ENCODE peak calls at places on chromosomes 3 and 15, in eight cellular contexts. V is choroid plexus epithelial cell; Y is AG04449; I is brain microvascular endothelial cell; G is IMR-90; M is cardiac muscle cell; H is foreskin fibroblast; L is activated CD8-positive, alpha-beta T cell treated with anti-CD3 and anti-CD28 coated beads for 36 hours. D is an unnamed sample.

GRCh38 chr15:68499620-68500312 is 67.8 kb upstream of the ITGA11 start:
- DNase-seq in V (no peak), Y (no peak), I (no peak), G (no peak), M (no peak), H (no peak), L (no peak), D (no peak)

GRCh38 chr3:56759532-56759931 is 42.2 kb downstream of the ARHGEF3 start:
- DNase-seq in V (no peak), Y (no peak), I (no peak), G (no peak), M (no peak), H (no peak), L (no peak), D (no peak)

GRCh38 chr3:143480306-143480852 is 360.8 kb downstream of the CHST2 start:
- DNase-seq in V (peak), Y (no peak), I (peak), G (peak), M (no peak), H (peak), L (no peak), D (peak)

GRCh38 chr3:181712505-181713299 is 977 bp downstream of the SOX2 start:
- DNase-seq in V (no peak), Y (no peak), I (no peak), G (no peak), M (no peak), H (no peak), L (peak), D (no peak)

GRCh38 chr3:69499899-69500316 is 114.0 kb upstream of the FRMD4B start:
- DNase-seq in V (peak), Y (no peak), I (peak), G (no peak), M (no peak), H (peak), L (no peak), D (no peak)

GRCh38 chr15:91752081-91752810 is 101.3 kb upstream of the SLCO3A1 start:
- DNase-seq in V (no peak), Y (no peak), I (no peak), G (no peak), M (no peak), H (no peak), L (no peak), D (no peak)

GRCh38 chr3:151227438-151228290 is 24.6 kb upstream of the GPR171 start:
- DNase-seq in V (peak), Y (no peak), I (peak), G (peak), M (peak), H (peak), L (peak), D (no peak)

GRCh38 chr3:10693457-10693856 is 122.6 kb upstream of the SLC6A11 start:
- DNase-seq in V (peak), Y (no peak), I (no peak), G (peak), M (no peak), H (peak), L (no peak), D (no peak)

GRCh38 chr3:143529018-143529478 is 319.2 kb downstream of the SLC9A9 start:
- DNase-seq in V (peak), Y (no peak), I (no peak), G (no peak), M (no peak), H (no peak), L (peak), D (no peak)

GRCh38 chr3:148146947-148147346 is 550.8 kb upstream of the AGTR1 start:
- DNase-seq in V (peak), Y (peak), I (peak), G (peak), M (no peak), H (peak), L (no peak), D (no peak)

GRCh38 chr3:72160351-72160750 is 375.4 kb upstream of the PROK2 start:
- DNase-seq in V (no peak), Y (no peak), I (no peak), G (no peak), M (no peak), H (no peak), L (no peak), D (no peak)

GRCh38 chr3:11282250-11283125 is 10.3 kb downstream of the ATG7 start:
- DNase-seq in V (peak), Y (no peak), I (no peak), G (peak), M (no peak), H (no peak), L (no peak), D (no peak)

GRCh38 chr3:190291994-190292584 is 30.2 kb downstream of the CLDN1 start:
- DNase-seq in V (no peak), Y (no peak), I (no peak), G (no peak), M (no peak), H (no peak), L (no peak), D (no peak)

GRCh38 chr3:25107918-25108617 is 320.0 kb upstream of the RARB start:
- DNase-seq in V (no peak), Y (no peak), I (no peak), G (no peak), M (no peak), H (no peak), L (no peak), D (no peak)

GRCh38 chr15:94327356-94327936 is 96.1 kb downstream of the MCTP2 start:
- DNase-seq in V (peak), Y (no peak), I (peak), G (peak), M (peak), H (peak), L (no peak), D (no peak)

GRCh38 chr3:128188326-128188725 is 35.0 kb downstream of the EEFSEC start:
- DNase-seq in V (no peak), Y (no peak), I (no peak), G (no peak), M (no peak), H (no peak), L (no peak), D (no peak)

GRCh38 chr3:128188958-128189357 is 35.7 kb downstream of the EEFSEC start:
- DNase-seq in V (no peak), Y (no peak), I (no peak), G (peak), M (no peak), H (no peak), L (peak), D (no peak)

GRCh38 chr3:128193153-128193552 is 39.9 kb downstream of the EEFSEC start:
- DNase-seq in V (no peak), Y (no peak), I (no peak), G (no peak), M (peak), H (no peak), L (no peak), D (no peak)

GRCh38 chr3:128192131-128192530 is 38.9 kb downstream of the EEFSEC start:
- DNase-seq in V (no peak), Y (no peak), I (no peak), G (no peak), M (no peak), H (no peak), L (no peak), D (no peak)

DNA sequence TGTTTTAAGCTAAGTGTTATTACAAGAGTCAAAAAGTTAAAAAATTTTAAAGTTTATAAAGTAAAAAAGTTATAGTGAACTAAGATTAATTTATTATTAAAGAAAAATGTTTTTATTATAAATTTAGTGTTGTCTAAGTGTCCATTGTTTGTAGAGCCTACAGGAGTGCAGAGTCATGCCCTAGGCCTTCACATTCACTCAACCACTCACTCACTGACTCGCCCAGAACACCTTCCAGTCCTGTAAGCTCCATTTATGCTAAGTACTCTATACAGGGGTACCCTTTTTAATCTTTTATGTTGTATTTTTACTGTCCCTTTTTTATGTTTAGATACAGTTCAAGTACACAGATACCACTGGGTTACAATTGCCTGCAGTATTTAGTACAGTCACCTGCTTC is 37.2 kb downstream of the EEFSEC start:
- DNase-seq in V (no peak), Y (no peak), I (no peak), G (peak), M (no peak), H (no peak), L (no peak), D (no peak)
- TF ChIP-seq CTCF in V (no peak), Y (no peak), I (no peak), G (no peak), M (no peak), H (no peak), L (no peak), D (no peak)

GRCh38 chr15:85870216-85871014 is 75.7 kb upstream of the KLHL25 start:
- DNase-seq in V (no peak), Y (no peak), I (no peak), G (no peak), M (no peak), H (no peak), L (no peak), D (no peak)

GRCh38 chr15:85869124-85869523 is 74.4 kb upstream of the KLHL25 start:
- DNase-seq in V (no peak), Y (no peak), I (no peak), G (no peak), M (no peak), H (no peak), L (no peak), D (no peak)

GRCh38 chr15:85860394-85861161 is 65.9 kb upstream of the KLHL25 start:
- DNase-seq in V (no peak), Y (no peak), I (no peak), G (no peak), M (no peak), H (no peak), L (no peak), D (no peak)

GRCh38 chr15:85867250-85867649 is 72.5 kb upstream of the KLHL25 start:
- DNase-seq in V (no peak), Y (no peak), I (no peak), G (no peak), M (no peak), H (no peak), L (no peak), D (no peak)

GRCh38 chr15:85865070-85865684 is 70.5 kb upstream of the KLHL25 start:
- DNase-seq in V (peak), Y (no peak), I (peak), G (peak), M (peak), H (peak), L (peak), D (peak)
- TF ChIP-seq CTCF in V (peak), Y (peak), I (peak), G (peak), M (peak), H (peak), L (peak), D (peak)

DNA sequence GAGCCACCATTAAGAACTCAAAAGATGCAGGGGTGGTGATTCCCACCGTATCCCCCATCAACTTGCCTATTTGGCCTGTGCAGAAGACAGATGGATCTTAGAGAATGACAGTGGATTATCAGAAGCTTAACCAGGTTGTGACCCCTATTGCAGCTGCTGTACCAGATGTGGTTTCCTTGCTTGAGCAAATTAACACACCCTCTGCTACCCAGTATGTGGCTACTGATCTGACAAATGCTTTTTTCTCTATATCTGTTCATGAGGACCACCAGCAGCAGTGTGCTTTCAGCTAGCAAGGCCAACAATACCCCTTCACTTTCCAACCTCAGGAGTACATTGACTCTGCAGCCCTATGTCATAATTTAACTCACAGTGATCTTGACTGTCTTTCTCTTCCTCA is 8.6 kb upstream of the MCF2L2 start:
- DNase-seq in V (no peak), Y (no peak), I (no peak), G (no peak), M (no peak), H (no peak), L (no peak), D (no peak)
- TF ChIP-seq CTCF in V (no peak), Y (no peak), I (no peak), G (no peak), M (no peak), H (no peak), L (no peak), D (no peak)

DNA sequence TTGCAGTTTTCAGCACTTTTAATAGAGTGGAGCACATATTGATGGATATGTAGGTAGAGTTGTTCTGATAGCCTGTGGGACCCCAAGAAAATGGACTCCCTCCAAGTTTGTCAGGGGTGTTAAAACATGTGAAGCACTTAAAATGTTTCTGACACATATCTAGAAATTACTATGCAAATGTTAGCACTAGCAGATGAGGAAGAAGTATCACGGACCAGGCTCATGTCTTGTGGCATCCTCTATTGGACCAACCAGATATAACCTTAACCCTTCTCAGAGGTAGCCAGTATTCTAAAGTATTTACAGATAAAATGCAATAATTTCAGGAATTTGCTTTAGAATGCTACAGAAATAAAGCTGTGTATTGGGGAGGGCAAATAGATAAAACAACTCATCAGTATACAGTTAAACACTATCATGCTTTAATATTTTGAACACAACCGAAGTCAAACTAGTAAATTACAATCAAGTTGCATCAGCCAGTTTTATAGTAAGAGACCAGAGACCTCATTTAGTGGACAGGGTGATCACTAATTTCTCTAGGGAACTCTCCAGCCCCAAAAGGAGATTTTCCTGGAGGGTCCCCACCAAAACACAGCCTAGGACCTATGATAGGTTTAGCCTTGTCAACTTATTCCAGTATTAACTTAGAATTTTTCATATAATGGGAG is 57.2 kb upstream of the FBN1 start:
- DNase-seq in V (no peak), Y (no peak), I (no peak), G (no peak), M (no peak), H (no peak), L (no peak), D (no peak)
- TF ChIP-seq CTCF in V (no peak), Y (no peak), I (no peak), G (no peak), M (no peak), H (no peak), L (no peak), D (no peak)

DNA sequence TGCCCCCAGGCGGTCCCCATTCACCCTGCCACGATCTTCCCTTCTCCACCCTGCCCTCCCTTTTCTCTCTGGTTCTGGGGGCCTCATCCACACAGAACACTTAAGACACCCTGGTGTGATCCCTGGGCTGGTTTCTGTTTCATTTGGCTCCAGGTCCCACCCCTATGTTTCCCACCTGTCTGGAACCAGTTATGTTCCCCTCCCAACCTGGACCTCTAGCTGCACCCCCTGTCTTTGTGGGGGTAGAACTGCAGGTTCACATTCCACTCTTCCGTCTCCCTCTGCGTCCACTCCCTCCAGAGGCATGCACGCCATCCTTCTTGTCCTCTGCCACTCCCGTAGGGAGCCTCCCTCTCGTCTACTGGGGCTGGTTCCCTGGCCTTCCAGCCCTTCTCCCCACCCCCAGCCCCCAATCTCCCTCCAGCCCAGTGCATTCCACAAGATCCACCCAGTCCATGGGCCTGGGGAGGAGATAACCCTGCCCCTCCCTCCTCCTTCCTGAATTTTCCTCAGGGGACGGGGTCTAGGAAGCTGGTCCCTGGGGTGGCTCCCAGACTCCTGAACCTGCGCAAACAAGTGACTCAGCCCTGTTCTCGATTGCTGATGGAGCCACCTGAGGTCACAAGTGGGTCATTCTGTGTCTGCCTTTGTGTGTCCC is 73.8 kb downstream of the ABTB1 start:
- DNase-seq in V (no peak), Y (no peak), I (no peak), G (no peak), M (no peak), H (no peak), L (no peak), D (no peak)
- TF ChIP-seq CTCF in V (peak), Y (no peak), I (peak), G (no peak), M (peak), H (no peak), L (no peak), D (peak)

GRCh38 chr15:79129235-79129634 is 38.7 kb upstream of the RASGRF1 start:
- DNase-seq in V (no peak), Y (no peak), I (no peak), G (no peak), M (no peak), H (no peak), L (no peak), D (no peak)

GRCh38 chr15:79128556-79128955 is 38.0 kb upstream of the RASGRF1 start:
- DNase-seq in V (no peak), Y (no peak), I (no peak), G (no peak), M (no peak), H (no peak), L (no peak), D (no peak)

GRCh38 chr15:79132770-79133169 is 42.2 kb upstream of the RASGRF1 start:
- DNase-seq in V (no peak), Y (no peak), I (no peak), G (no peak), M (no peak), H (no peak), L (no peak), D (no peak)

GRCh38 chr15:79132361-79132760 is 41.8 kb upstream of the RASGRF1 start:
- DNase-seq in V (no peak), Y (no peak), I (no peak), G (no peak), M (no peak), H (no peak), L (no peak), D (no peak)

GRCh38 chr15:79130535-79131130 is 40.1 kb upstream of the RASGRF1 start:
- DNase-seq in V (no peak), Y (no peak), I (no peak), G (no peak), M (no peak), H (no peak), L (no peak), D (no peak)
- TF ChIP-seq CTCF in V (peak), Y (no peak), I (peak), G (no peak), M (peak), H (no peak), L (no peak), D (peak)